ENCODE peak calls at places on chromosome 13, in eight cellular contexts. One of them, this sample, is unnamed.

GRCh38 chr13:31503626-31504025 is 235.7 kb upstream of the RXFP2 start:
- DNase-seq in HTR-8/SVneo: no peak
- DNase-seq in activated T-cell treated with anti-CD3 and anti-CD28 coated beads for 48 hours: no peak
- DNase-seq in coronary artery: no peak
- DNase-seq in cardiac fibroblast: no peak
- DNase-seq in NCI-H1417 treated with DMSO at 0.1 percent for 48 hours: no peak
- DNase-seq in left colon: no peak
- DNase-seq in mucosa of descending colon: no peak
- DNase-seq in this sample: no peak

GRCh38 chr13:20291675-20292074 is 59.6 kb upstream of the GJB6 start:
- DNase-seq in NCI-H1417 treated with DMSO at 0.1 percent for 48 hours: no peak
- DNase-seq in activated T-cell treated with anti-CD3 and anti-CD28 coated beads for 48 hours: no peak
- DNase-seq in coronary artery: no peak
- DNase-seq in cardiac fibroblast: no peak
- DNase-seq in HTR-8/SVneo: no peak
- DNase-seq in left colon: no peak
- DNase-seq in mucosa of descending colon: no peak
- DNase-seq in this sample: no peak

GRCh38 chr13:110010433-110011135 is 224.2 kb upstream of the IRS2 start:
- DNase-seq in HTR-8/SVneo: no peak
- DNase-seq in left colon: no peak
- DNase-seq in NCI-H1417 treated with DMSO at 0.1 percent for 48 hours: peak
- DNase-seq in activated T-cell treated with anti-CD3 and anti-CD28 coated beads for 48 hours: no peak
- DNase-seq in mucosa of descending colon: no peak
- DNase-seq in cardiac fibroblast: peak
- DNase-seq in coronary artery: no peak
- DNase-seq in this sample: no peak

GRCh38 chr13:35953537-35954206 is 177.5 kb downstream of the DCLK1 start:
- DNase-seq in mucosa of descending colon: no peak
- DNase-seq in coronary artery: peak
- DNase-seq in HTR-8/SVneo: peak
- DNase-seq in left colon: peak
- DNase-seq in NCI-H1417 treated with DMSO at 0.1 percent for 48 hours: peak
- DNase-seq in cardiac fibroblast: peak
- DNase-seq in activated T-cell treated with anti-CD3 and anti-CD28 coated beads for 48 hours: no peak
- DNase-seq in this sample: peak

GRCh38 chr13:35891973-35892441 is 239.2 kb downstream of the DCLK1 start:
- DNase-seq in left colon: no peak
- DNase-seq in HTR-8/SVneo: no peak
- DNase-seq in mucosa of descending colon: no peak
- DNase-seq in cardiac fibroblast: no peak
- DNase-seq in coronary artery: no peak
- DNase-seq in activated T-cell treated with anti-CD3 and anti-CD28 coated beads for 48 hours: no peak
- DNase-seq in NCI-H1417 treated with DMSO at 0.1 percent for 48 hours: no peak
- DNase-seq in this sample: no peak

GRCh38 chr13:112448621-112449544 is 72.7 kb downstream of the SPACA7 start:
- DNase-seq in cardiac fibroblast: no peak
- DNase-seq in left colon: no peak
- DNase-seq in mucosa of descending colon: no peak
- DNase-seq in NCI-H1417 treated with DMSO at 0.1 percent for 48 hours: no peak
- DNase-seq in HTR-8/SVneo: no peak
- DNase-seq in activated T-cell treated with anti-CD3 and anti-CD28 coated beads for 48 hours: no peak
- DNase-seq in coronary artery: peak
- DNase-seq in this sample: no peak

GRCh38 chr13:41668130-41668757 is 210.9 kb downstream of the RGCC start:
- DNase-seq in coronary artery: peak
- DNase-seq in NCI-H1417 treated with DMSO at 0.1 percent for 48 hours: peak
- DNase-seq in mucosa of descending colon: no peak
- DNase-seq in activated T-cell treated with anti-CD3 and anti-CD28 coated beads for 48 hours: no peak
- DNase-seq in left colon: no peak
- DNase-seq in HTR-8/SVneo: peak
- DNase-seq in cardiac fibroblast: peak
- DNase-seq in this sample: peak

GRCh38 chr13:53445682-53446081 is 417.1 kb downstream of the OLFM4 start:
- DNase-seq in coronary artery: no peak
- DNase-seq in HTR-8/SVneo: no peak
- DNase-seq in activated T-cell treated with anti-CD3 and anti-CD28 coated beads for 48 hours: no peak
- DNase-seq in NCI-H1417 treated with DMSO at 0.1 percent for 48 hours: no peak
- DNase-seq in left colon: peak
- DNase-seq in mucosa of descending colon: no peak
- DNase-seq in cardiac fibroblast: no peak
- DNase-seq in this sample: no peak

GRCh38 chr13:25727250-25727649 is 324.6 kb downstream of the SHISA2 start:
- DNase-seq in coronary artery: no peak
- DNase-seq in cardiac fibroblast: no peak
- DNase-seq in left colon: no peak
- DNase-seq in activated T-cell treated with anti-CD3 and anti-CD28 coated beads for 48 hours: no peak
- DNase-seq in NCI-H1417 treated with DMSO at 0.1 percent for 48 hours: no peak
- DNase-seq in HTR-8/SVneo: no peak
- DNase-seq in mucosa of descending colon: no peak
- DNase-seq in this sample: no peak

GRCh38 chr13:42270857-42271215 is 1.1 kb upstream of the AKAP11 start:
- DNase-seq in cardiac fibroblast: no peak
- DNase-seq in HTR-8/SVneo: no peak
- DNase-seq in activated T-cell treated with anti-CD3 and anti-CD28 coated beads for 48 hours: no peak
- DNase-seq in NCI-H1417 treated with DMSO at 0.1 percent for 48 hours: no peak
- DNase-seq in coronary artery: no peak
- DNase-seq in mucosa of descending colon: no peak
- DNase-seq in left colon: no peak
- DNase-seq in this sample: no peak

GRCh38 chr13:106446011-106446410 is 89.5 kb downstream of the EFNB2 start:
- DNase-seq in left colon: no peak
- DNase-seq in cardiac fibroblast: no peak
- DNase-seq in activated T-cell treated with anti-CD3 and anti-CD28 coated beads for 48 hours: no peak
- DNase-seq in coronary artery: no peak
- DNase-seq in mucosa of descending colon: no peak
- DNase-seq in HTR-8/SVneo: no peak
- DNase-seq in NCI-H1417 treated with DMSO at 0.1 percent for 48 hours: no peak
- DNase-seq in this sample: no peak

GRCh38 chr13:77330009-77330471 is 3.1 kb upstream of the MYCBP2 start:
- DNase-seq in mucosa of descending colon: no peak
- DNase-seq in coronary artery: no peak
- DNase-seq in HTR-8/SVneo: no peak
- DNase-seq in activated T-cell treated with anti-CD3 and anti-CD28 coated beads for 48 hours: no peak
- DNase-seq in cardiac fibroblast: peak
- DNase-seq in NCI-H1417 treated with DMSO at 0.1 percent for 48 hours: no peak
- DNase-seq in left colon: no peak
- DNase-seq in this sample: no peak

GRCh38 chr13:44096906-44097305 is 217.2 kb downstream of the LACC1 start:
- DNase-seq in NCI-H1417 treated with DMSO at 0.1 percent for 48 hours: no peak
- DNase-seq in activated T-cell treated with anti-CD3 and anti-CD28 coated beads for 48 hours: no peak
- DNase-seq in cardiac fibroblast: no peak
- DNase-seq in coronary artery: no peak
- DNase-seq in HTR-8/SVneo: no peak
- DNase-seq in mucosa of descending colon: no peak
- DNase-seq in left colon: no peak
- DNase-seq in this sample: no peak

GRCh38 chr13:19173752-19174151 is 7.9 kb downstream of the TUBA3C start:
- DNase-seq in left colon: no peak
- DNase-seq in coronary artery: no peak
- DNase-seq in mucosa of descending colon: no peak
- DNase-seq in HTR-8/SVneo: no peak
- DNase-seq in cardiac fibroblast: no peak
- DNase-seq in activated T-cell treated with anti-CD3 and anti-CD28 coated beads for 48 hours: no peak
- DNase-seq in NCI-H1417 treated with DMSO at 0.1 percent for 48 hours: no peak
- DNase-seq in this sample: no peak

GRCh38 chr13:111572956-111573355 is 252.5 kb downstream of the TEX29 start:
- DNase-seq in NCI-H1417 treated with DMSO at 0.1 percent for 48 hours: peak
- DNase-seq in activated T-cell treated with anti-CD3 and anti-CD28 coated beads for 48 hours: no peak
- DNase-seq in cardiac fibroblast: no peak
- DNase-seq in HTR-8/SVneo: no peak
- DNase-seq in left colon: peak
- DNase-seq in coronary artery: no peak
- DNase-seq in mucosa of descending colon: no peak
- DNase-seq in this sample: no peak

GRCh38 chr13:79457948-79458347 is 23.0 kb upstream of the NDFIP2 start:
- DNase-seq in activated T-cell treated with anti-CD3 and anti-CD28 coated beads for 48 hours: no peak
- DNase-seq in cardiac fibroblast: peak
- DNase-seq in HTR-8/SVneo: no peak
- DNase-seq in mucosa of descending colon: no peak
- DNase-seq in NCI-H1417 treated with DMSO at 0.1 percent for 48 hours: no peak
- DNase-seq in left colon: no peak
- DNase-seq in coronary artery: no peak
- DNase-seq in this sample: no peak

This sample was measured in glomerular endothelial cell.